ENCODE peak calls at places on chromosomes 6 and 20, in eight cellular contexts. R is NCI-H774, C is HFFc6, V is AG08395, B is caudate nucleus, F is ACHN, X is Calu3, Y is nephron progenitor cell. I is an unnamed sample.

GRCh38 chr6:105981002-105981887 is 104.9 kb upstream of the PRDM1 start:
- DNase-seq in B (no peak), F (no peak), Y (peak; percentile 21), X (no peak), R (no peak), C (no peak), V (no peak), I (no peak)

GRCh38 chr20:16758459-16759160 is 10.5 kb downstream of the OTOR start:
- DNase-seq in V (no peak), Y (no peak), B (no peak), R (no peak), C (no peak), F (no peak), X (no peak), I (no peak)

GRCh38 chr20:2829376-2829775 is 11.1 kb downstream of the PCED1A start:
- DNase-seq in Y (no peak), X (no peak), F (no peak), B (no peak), C (no peak), R (no peak), V (no peak), I (no peak)

GRCh38 chr20:8385247-8385646 is 253.2 kb downstream of the PLCB1 start:
- DNase-seq in R (no peak), F (no peak), C (peak; percentile 27), Y (no peak), V (peak; percentile 53), B (peak; percentile 3), X (no peak), I (no peak)

GRCh38 chr6:30781697-30782424 is 37.5 kb upstream of the IER3 start:
- DNase-seq in B (peak; percentile 65), R (peak; percentile 82), C (peak; percentile 99), X (peak; percentile 100), F (peak; percentile 95), Y (no peak), V (peak; percentile 90), I (peak; percentile 86)

GRCh38 chr6:158499601-158500000 is 60.3 kb upstream of the TMEM181 start:
- DNase-seq in C (no peak), F (no peak), B (no peak), V (no peak), X (no peak), R (no peak), Y (no peak), I (no peak)

GRCh38 chr20:47865451-47865850 is 80.2 kb upstream of the SULF2 start:
- DNase-seq in X (no peak), R (no peak), V (no peak), Y (no peak), F (no peak), B (no peak), C (no peak), I (no peak)

GRCh38 chr6:54878705-54879104 is 32.1 kb downstream of the FAM83B start:
- DNase-seq in R (peak; percentile 5), F (peak; percentile 4), Y (no peak), X (peak; percentile 24), C (no peak), B (no peak), V (no peak), I (peak; percentile 24)

GRCh38 chr20:64083380-64084208 is 604 bp downstream of the LKAAEAR1 start:
- DNase-seq in F (peak; percentile 81), X (peak; percentile 90), Y (peak; percentile 91), R (peak; percentile 71), B (no peak), V (peak; percentile 77), C (no peak), I (peak; percentile 90)

GRCh38 chr20:29876911-29877285 is 1380.6 kb upstream of the DEFB115 start:
- DNase-seq in V (no peak), Y (no peak), X (no peak), C (no peak), F (no peak), B (no peak), R (no peak), I (no peak)

GRCh38 chr6:134258849-134259306 is 59.0 kb downstream of the SGK1 start:
- DNase-seq in R (no peak), X (peak; percentile 11), Y (no peak), B (no peak), C (no peak), F (no peak), V (no peak), I (no peak)

GRCh38 chr20:43379239-43379917 is 78.3 kb upstream of the SRSF6 start:
- DNase-seq in F (peak; percentile 82), R (no peak), V (peak; percentile 97), C (peak; percentile 94), Y (no peak), B (no peak), X (no peak), I (peak; percentile 69)

GRCh38 chr20:11091496-11091895 is 417.7 kb upstream of the JAG1 start:
- DNase-seq in C (no peak), B (no peak), V (no peak), R (no peak), X (no peak), Y (no peak), F (no peak), I (no peak)

GRCh38 chr6:132300323-132300949 is 100.8 kb downstream of the MOXD1 start:
- DNase-seq in X (peak; percentile 58), R (no peak), F (peak; percentile 60), B (peak; percentile 2), Y (peak; percentile 38), C (peak; percentile 54), V (peak; percentile 63), I (peak; percentile 36)